ENCODE peak calls at places on chromosomes 12 and 14, in four cellular contexts. U is frontal cortex, L is AG04449, G is brain microvascular endothelial cell. N is an unnamed sample.

GRCh38 chr14:89481167-89481566 is 64.1 kb upstream of the FOXN3 start:
- DNase-seq in U (no peak), L (no peak), G (no peak), N (no peak)

GRCh38 chr12:76183459-76184186 is 99.1 kb upstream of the NAP1L1 start:
- DNase-seq in U (no peak), L (peak), G (peak), N (no peak)

GRCh38 chr14:21227150-21227549 is 42.1 kb downstream of the HNRNPC start:
- DNase-seq in U (no peak), L (no peak), G (no peak), N (no peak)

GRCh38 chr12:131101703-131102492 is 148.2 kb downstream of the ADGRD1 start:
- DNase-seq in U (no peak), L (no peak), G (no peak), N (no peak)

GRCh38 chr12:131755305-131756113 is 44.6 kb downstream of the SFSWAP start:
- DNase-seq in U (no peak), L (no peak), G (peak), N (no peak)

GRCh38 chr12:51071663-51072062 is 11.7 kb downstream of the CSRNP2 start:
- DNase-seq in U (no peak), L (no peak), G (no peak), N (no peak)

GRCh38 chr12:104805186-104805585 is 152.9 kb downstream of the SLC41A2 start:
- DNase-seq in U (no peak), L (peak), G (peak), N (no peak)

GRCh38 chr14:92323916-92324818 is 1.2 kb downstream of the SLC24A4 start:
- DNase-seq in U (no peak), L (no peak), G (no peak), N (no peak)

GRCh38 chr14:29925106-29925722 is 2.4 kb downstream of the PRKD1 start:
- DNase-seq in U (no peak), L (peak), G (peak), N (no peak)

GRCh38 chr14:28773176-28773575 is 6.6 kb downstream of the FOXG1 start:
- DNase-seq in U (no peak), L (no peak), G (no peak), N (no peak)